ENCODE peak calls at places on chromosomes 13 and 19, in four cellular contexts. E is AG04450, N is endothelial cell, B is BJ. M is an unnamed sample.
A peak's percentile ranks its signal among the peaks of the same experiment; 100 is the strongest.

GRCh38 chr13:91153372-91153771 is 194.1 kb upstream of the MIR17HG start:
- DNase-seq in E (no peak), N (no peak), B (peak; percentile 57), M (no peak)

GRCh38 chr13:105395041-105395440 is 1140.4 kb downstream of the EFNB2 start:
- DNase-seq in B (no peak), N (no peak), E (no peak), M (no peak)

GRCh38 chr19:8097198-8097597 is 44.6 kb downstream of the CCL25 start:
- DNase-seq in E (no peak), N (no peak), B (no peak), M (no peak)

GRCh38 chr13:92590503-92590908 is 636.1 kb upstream of the GPC6 start:
- DNase-seq in N (no peak), B (no peak), E (no peak), M (no peak)

GRCh38 chr13:74246398-74246975 is 112.3 kb upstream of the KLF12 start:
- DNase-seq in E (no peak), B (no peak), N (no peak), M (peak; percentile 16)

GRCh38 chr13:114066956-114067355 is 65.5 kb downstream of the RASA3 start:
- DNase-seq in E (no peak), N (no peak), B (no peak), M (no peak)

GRCh38 chr13:21389124-21389523 is 70.0 kb downstream of the ZDHHC20 start:
- DNase-seq in E (no peak), N (no peak), B (no peak), M (no peak)

GRCh38 chr13:39148513-39148961 is 110.3 kb downstream of the NHLRC3 start:
- DNase-seq in B (peak; percentile 4), N (no peak), E (no peak), M (no peak)

GRCh38 chr19:58007285-58007684 is 4.7 kb upstream of the ZNF606 start:
- DNase-seq in B (no peak), E (no peak), N (no peak), M (no peak)

GRCh38 chr13:48621056-48621455 is 32.7 kb upstream of the CYSLTR2 start:
- DNase-seq in N (no peak), B (no peak), E (no peak), M (no peak)

GRCh38 chr19:4449826-4450075 is 7.8 kb downstream of the UBXN6 start:
- DNase-seq in N (no peak), B (no peak), E (no peak), M (no peak)

GRCh38 chr19:48444129-48444932 is 1.5 kb upstream of the GRWD1 start:
- DNase-seq in B (no peak), E (no peak), N (no peak), M (no peak)

GRCh38 chr19:19642506-19643157 is 825 bp downstream of the GMIP start:
- DNase-seq in B (no peak), E (no peak), N (no peak), M (peak; percentile 45)

GRCh38 chr13:42355118-42355840 is 83.3 kb downstream of the AKAP11 start:
- DNase-seq in B (no peak), E (no peak), N (no peak), M (peak; percentile 45)

GRCh38 chr19:30204721-30205120 is 167.5 kb upstream of the ZNF536 start:
- DNase-seq in B (no peak), N (no peak), E (no peak), M (no peak)

GRCh38 chr13:43874512-43875092 is 4.9 kb downstream of the CCDC122 start:
- DNase-seq in N (no peak), E (no peak), B (no peak), M (no peak)

GRCh38 chr13:44629465-44630183 is 53.5 kb upstream of the TSC22D1 start:
- DNase-seq in N (no peak), B (peak; percentile 43), E (no peak), M (no peak)

GRCh38 chr19:29491491-29491890 is 34.3 kb upstream of the VSTM2B start:
- DNase-seq in E (no peak), B (no peak), N (no peak), M (no peak)

GRCh38 chr13:101989798-101990350 is 412.0 kb downstream of the FGF14 start:
- DNase-seq in E (no peak), B (no peak), N (no peak), M (no peak)